ENCODE peak calls at places on chromosomes 11 and 22, in five cellular contexts. A is tibial artery, R is OCI-LY7, Z is AG08395, D is NCI-H2107. P is an unnamed sample.

GRCh38 chr22:17171016-17171312 is 11.9 kb upstream of the HDHD5 start:
- DNase-seq in A (no peak), R (no peak), Z (no peak), D (no peak), P (no peak)

GRCh38 chr11:75820636-75821035 is 5.6 kb downstream of the UVRAG start:
- DNase-seq in A (no peak), R (no peak), Z (no peak), D (no peak), P (no peak)

GRCh38 chr11:15795378-15795777 is 561.0 kb downstream of the SOX6 start:
- DNase-seq in A (no peak), R (no peak), Z (no peak), D (no peak), P (no peak)

GRCh38 chr11:89433278-89433677 is 57.9 kb downstream of the NOX4 start:
- DNase-seq in A (no peak), R (no peak), Z (no peak), D (no peak), P (no peak)

GRCh38 chr11:47177846-47178245 is 1.2 kb upstream of the ARFGAP2 start:
- DNase-seq in A (peak; percentile 77), R (no peak), Z (no peak), D (no peak), P (no peak)

GRCh38 chr11:116929393-116930090 is 92.1 kb upstream of the APOA1 start:
- DNase-seq in A (no peak), R (no peak), Z (peak; percentile 17), D (no peak), P (no peak)

GRCh38 chr22:17891427-17892167 is 117.3 kb upstream of the BID start:
- DNase-seq in A (peak; percentile 71), R (no peak), Z (no peak), D (no peak), P (no peak)

GRCh38 chr22:33000342-33001280 is 57.6 kb downstream of the SYN3 start:
- DNase-seq in A (no peak), R (peak; percentile 73), Z (peak; percentile 75), D (no peak), P (no peak)

GRCh38 chr11:67010296-67010905 is 12.5 kb upstream of the SYT12 start:
- DNase-seq in A (no peak), R (no peak), Z (no peak), D (no peak), P (no peak)

GRCh38 chr11:12061851-12062560 is 48.4 kb upstream of the MICAL2 start:
- DNase-seq in A (no peak), R (no peak), Z (no peak), D (no peak), P (no peak)

GRCh38 chr11:70885721-70886305 is 366.6 kb downstream of the SHANK2 start:
- DNase-seq in A (no peak), R (no peak), Z (no peak), D (no peak), P (no peak)

GRCh38 chr11:104320091-104320490 is 156.1 kb upstream of the PDGFD start:
- DNase-seq in A (no peak), R (no peak), Z (no peak), D (no peak), P (no peak)

GRCh38 chr22:43185860-43186261 is 1.1 kb downstream of the TTLL12 start:
- DNase-seq in A (peak; percentile 79), R (peak; percentile 19), Z (peak; percentile 33), D (no peak), P (no peak)

GRCh38 chr22:19643448-19644313 is 70.6 kb upstream of the SEPTIN5 start:
- DNase-seq in A (peak; percentile 56), R (no peak), Z (no peak), D (no peak), P (no peak)

GRCh38 chr22:30948930-30949342 is 19.6 kb downstream of the MORC2 start:
- DNase-seq in A (no peak), R (no peak), Z (peak; percentile 66), D (no peak), P (peak; percentile 71)

GRCh38 chr11:113001709-113002108 is 40.5 kb downstream of the NCAM1 start:
- DNase-seq in A (no peak), R (no peak), Z (no peak), D (peak; percentile 55), P (no peak)

GRCh38 chr11:70420496-70420895 is 22.2 kb downstream of the CTTN start:
- DNase-seq in A (no peak), R (no peak), Z (no peak), D (no peak), P (no peak)

GRCh38 chr11:78270993-78271392 is 82.3 kb downstream of the USP35 start:
- DNase-seq in A (no peak), R (no peak), Z (no peak), D (no peak), P (no peak)

GRCh38 chr11:59944761-59945160 is 6.5 kb downstream of the OOSP1 start:
- DNase-seq in A (no peak), R (no peak), Z (no peak), D (no peak), P (no peak)

GRCh38 chr11:34449013-34449412 is 10.3 kb downstream of the CAT start:
- DNase-seq in A (no peak), R (peak; percentile 39), Z (no peak), D (no peak), P (no peak)

GRCh38 chr11:92837595-92837994 is 131.9 kb upstream of the MTNR1B start:
- DNase-seq in A (no peak), R (no peak), Z (no peak), D (no peak), P (no peak)

GRCh38 chr11:73288873-73289707 is 17.0 kb downstream of the P2RY6 start:
- DNase-seq in A (peak; percentile 86), R (peak; percentile 80), Z (peak; percentile 88), D (peak; percentile 62), P (no peak)

GRCh38 chr22:22787805-22788459 is 99.7 kb upstream of the IGLL5 start:
- DNase-seq in A (no peak), R (peak; percentile 82), Z (peak; percentile 37), D (no peak), P (no peak)

GRCh38 chr11:416757-417621 is 2.2 kb upstream of the SIGIRR start:
- DNase-seq in A (no peak), R (no peak), Z (peak; percentile 38), D (no peak), P (no peak)

GRCh38 chr11:2264366-2265011 is 5.9 kb downstream of the ASCL2 start:
- DNase-seq in A (no peak), R (no peak), Z (no peak), D (no peak), P (no peak)

P was measured in GM04503.